ENCODE peak calls at places on chromosomes 5 and 9, in seven cellular contexts. V is natural killer cell treated with Interleukin-12 subunit alpha and Interleukin-12 subunit beta and Interleukin-15 and Interleukin-18, amount 100 ng/mL, for 72 hours; A is anterior cingulate cortex; I is AG04449; X is NCI-H1092; E is NCI-H526; R is AG09309. Q is an unnamed sample.

GRCh38 chr5:95621839-95622629 is 2.1 kb downstream of the GPR150 start:
- DNase-seq in I (no peak), E (no peak), A (no peak), R (no peak), V (no peak), X (no peak), Q (peak)

GRCh38 chr5:97149689-97150088 is 7.3 kb upstream of the LIX1 start:
- DNase-seq in A (no peak), R (no peak), E (no peak), V (no peak), X (no peak), I (no peak), Q (no peak)

GRCh38 chr5:32499261-32499660 is 54.7 kb upstream of the ZFR start:
- DNase-seq in V (no peak), E (no peak), R (no peak), I (no peak), A (no peak), X (no peak), Q (no peak)

GRCh38 chr5:179263391-179264052 is 81.7 kb downstream of the ADAMTS2 start:
- DNase-seq in V (no peak), X (no peak), I (no peak), E (no peak), R (no peak), A (no peak), Q (no peak)

GRCh38 chr5:141822134-141822533 is 56.1 kb downstream of the PCDH1 start:
- DNase-seq in E (no peak), R (no peak), A (no peak), V (no peak), I (no peak), X (no peak), Q (no peak)

GRCh38 chr5:42927730-42928129 is 112.4 kb downstream of the ANXA2R start:
- DNase-seq in V (no peak), X (no peak), A (no peak), I (no peak), R (no peak), E (no peak), Q (no peak)

GRCh38 chr9:106916491-106917235 is 53.7 kb downstream of the ZNF462 start:
- DNase-seq in X (no peak), E (no peak), R (peak), I (peak), A (no peak), V (no peak), Q (no peak)

GRCh38 chr9:36023260-36024048 is 13.3 kb upstream of the RECK start:
- DNase-seq in R (no peak), A (peak), V (no peak), X (peak), E (peak), I (no peak), Q (peak)

GRCh38 chr9:14671327-14671840 is 21.8 kb downstream of the ZDHHC21 start:
- DNase-seq in X (no peak), V (no peak), E (no peak), R (no peak), A (no peak), I (no peak), Q (no peak)

GRCh38 chr9:36008774-36009300 is 27.9 kb upstream of the RECK start:
- DNase-seq in A (peak), X (peak), R (no peak), I (no peak), V (peak), E (peak), Q (peak)

GRCh38 chr9:128251701-128252100 is 24.1 kb downstream of the GOLGA2 start:
- DNase-seq in A (no peak), V (no peak), X (no peak), R (no peak), I (no peak), E (no peak), Q (no peak)

GRCh38 chr9:124280176-124280691 is 22.5 kb downstream of the NEK6 start:
- DNase-seq in I (no peak), E (no peak), V (no peak), X (no peak), R (no peak), A (peak), Q (no peak)

GRCh38 chr9:93956183-93956784 is 1.1 kb upstream of the BARX1 start:
- DNase-seq in X (no peak), E (no peak), A (no peak), I (no peak), R (no peak), V (no peak), Q (no peak)

GRCh38 chr5:56918054-56918453 is 8.7 kb downstream of the SETD9 start:
- DNase-seq in I (no peak), X (no peak), A (no peak), V (no peak), R (no peak), E (no peak), Q (no peak)

GRCh38 chr5:82975396-82975795 is 101.8 kb downstream of the TMEM167A start:
- DNase-seq in V (no peak), R (no peak), X (no peak), A (no peak), I (no peak), E (no peak), Q (no peak)

GRCh38 chr5:170752257-170753215 is 31.0 kb upstream of the GABRP start:
- DNase-seq in R (no peak), A (no peak), I (no peak), E (no peak), X (peak), V (no peak), Q (no peak)

GRCh38 chr5:170545313-170545712 is 41.5 kb downstream of the KCNIP1 start:
- DNase-seq in V (no peak), X (no peak), I (no peak), R (no peak), A (no peak), E (no peak), Q (no peak)

GRCh38 chr5:106730912-106731311 is 939.8 kb downstream of the EFNA5 start:
- DNase-seq in X (no peak), V (no peak), R (no peak), I (no peak), E (no peak), A (no peak), Q (no peak)

GRCh38 chr9:21415492-21416267 is 6.8 kb downstream of the IFNA8 start:
- DNase-seq in E (no peak), R (no peak), X (no peak), I (no peak), V (no peak), A (no peak), Q (no peak)

GRCh38 chr5:169160405-169160901 is 140.5 kb downstream of the SLIT3 start:
- DNase-seq in I (no peak), X (no peak), E (no peak), R (no peak), V (no peak), A (no peak), Q (no peak)

GRCh38 chr5:90557391-90557790 is 1.2 kb upstream of the ADGRV1 start:
- DNase-seq in X (no peak), E (no peak), V (no peak), I (no peak), A (no peak), R (no peak), Q (no peak)

GRCh38 chr5:95448836-95449235 is 57.7 kb downstream of the FAM81B start:
- DNase-seq in E (no peak), I (no peak), V (no peak), R (no peak), X (no peak), A (no peak), Q (no peak)

GRCh38 chr5:38434981-38435710 is 121.3 kb downstream of the LIFR start:
- DNase-seq in A (no peak), I (no peak), X (no peak), R (peak), E (no peak), V (no peak), Q (no peak)

GRCh38 chr5:79962580-79963222 is 28.4 kb downstream of the MTX3 start:
- DNase-seq in X (no peak), I (no peak), A (no peak), E (no peak), V (no peak), R (no peak), Q (no peak)

GRCh38 chr9:89408628-89409101 is 89.2 kb downstream of the SEMA4D start:
- DNase-seq in I (no peak), A (no peak), V (peak), X (no peak), E (no peak), R (no peak), Q (peak)

GRCh38 chr5:93594591-93595419 is 11.8 kb downstream of the NR2F1 start:
- DNase-seq in A (no peak), E (no peak), I (no peak), V (no peak), R (no peak), X (no peak), Q (no peak)

GRCh38 chr5:134252671-134253070 is 26.8 kb upstream of the PPP2CA start:
- DNase-seq in R (no peak), A (no peak), V (no peak), I (peak), E (no peak), X (no peak), Q (no peak)